ENCODE peak calls at places on chromosomes 3 and 15, in four cellular contexts. K is DND-41; O is T1000; A is stimulated activated CD8-positive, alpha-beta memory T cell treated with anti-CD3 and anti-CD28 coated beads, Interleukin-7, amount 100 ng/mL, for 24 hours. X is an unnamed sample.

GRCh38 chr3:106482436-106482835 is 613.6 kb upstream of the CBLB start:
- DNase-seq in O (no peak), K (no peak), A (no peak), X (no peak)

GRCh38 chr3:32480596-32480995 is 22.1 kb downstream of the CMTM6 start:
- DNase-seq in A (no peak), K (no peak), O (no peak), X (no peak)

GRCh38 chr3:13022348-13023250 is 50.6 kb downstream of the IQSEC1 start:
- DNase-seq in O (peak; percentile 82), A (no peak), K (peak; percentile 40), X (no peak)

GRCh38 chr3:127747751-127748521 is 74.4 kb downstream of the MGLL start:
- DNase-seq in A (no peak), O (peak; percentile 58), K (no peak), X (peak; percentile 98)

GRCh38 chr3:42728056-42728455 is 25.5 kb upstream of the HHATL start:
- DNase-seq in A (no peak), O (no peak), K (no peak), X (peak; percentile 23)

GRCh38 chr15:48645558-48646330 is at the start of gene FBN1:
- DNase-seq in O (peak; percentile 83), K (peak; percentile 72), A (no peak), X (peak; percentile 93)

GRCh38 chr3:141294848-141295247 is 63.2 kb downstream of the PXYLP1 start:
- DNase-seq in A (no peak), K (no peak), O (no peak), X (peak; percentile 33)

GRCh38 chr3:175146258-175146657 is 287.1 kb downstream of the NAALADL2 start:
- DNase-seq in A (no peak), O (no peak), K (no peak), X (no peak)

GRCh38 chr15:77411614-77411976 is 8.3 kb downstream of the PEAK1 start:
- DNase-seq in K (no peak), A (no peak), O (no peak), X (no peak)

GRCh38 chr3:11582123-11582968 is 61.4 kb downstream of the VGLL4 start:
- DNase-seq in A (no peak), O (peak; percentile 13), K (peak; percentile 58), X (peak; percentile 63)

GRCh38 chr3:632571-633170 is 436.1 kb downstream of the CHL1 start:
- DNase-seq in K (peak; percentile 53), O (no peak), A (no peak), X (no peak)

GRCh38 chr3:184317201-184317600 is 2.8 kb downstream of the EIF4G1 start:
- DNase-seq in O (no peak), A (no peak), K (no peak), X (no peak)

GRCh38 chr15:48766196-48766595 is 44.7 kb downstream of the CEP152 start:
- DNase-seq in K (no peak), O (no peak), A (no peak), X (no peak)

GRCh38 chr3:65927576-65927975 is 111.1 kb downstream of the MAGI1 start:
- DNase-seq in A (no peak), K (no peak), O (peak; percentile 5), X (no peak)

GRCh38 chr3:12495749-12496452 is 11.6 kb downstream of the TSEN2 start:
- DNase-seq in O (no peak), K (no peak), A (no peak), X (no peak)

GRCh38 chr3:127452321-127452821 is 138.2 kb downstream of the TPRA1 start:
- DNase-seq in A (no peak), O (no peak), K (no peak), X (no peak)

GRCh38 chr3:161224786-161225185 is 3.7 kb downstream of the NMD3 start:
- DNase-seq in A (no peak), K (no peak), O (no peak), X (no peak)

GRCh38 chr15:94760348-94760747 is 529.0 kb downstream of the MCTP2 start:
- DNase-seq in K (no peak), A (no peak), O (no peak), X (no peak)

GRCh38 chr15:88605507-88606436 is 15.4 kb upstream of the AEN start:
- DNase-seq in A (no peak), K (peak; percentile 24), O (no peak), X (no peak)

GRCh38 chr15:98881526-98882517 is 125.8 kb downstream of the PGPEP1L start:
- DNase-seq in O (no peak), K (peak; percentile 51), A (no peak), X (no peak)

GRCh38 chr3:17077614-17078013 is 192.9 kb downstream of the PLCL2 start:
- DNase-seq in A (no peak), K (no peak), O (no peak), X (no peak)

GRCh38 chr3:48187579-48188265 is 495 bp downstream of the CDC25A start:
- DNase-seq in O (no peak), A (no peak), K (peak; percentile 32), X (peak; percentile 37)

GRCh38 chr3:37071921-37072320 is 78.6 kb downstream of the MLH1 start:
- DNase-seq in K (no peak), A (no peak), O (no peak), X (no peak)